ENCODE peak calls at places on chromosome 20, in six cellular contexts. T, K, H, Q, C and M are unnamed samples.

GRCh38 chr20:41276317-41276751 is 41.2 kb downstream of the ZHX3 start:
- DNase-seq in T (peak), K (no peak), H (no peak), Q (no peak), C (no peak), M (no peak)

GRCh38 chr20:24751551-24751950 is 197.5 kb upstream of the CST7 start:
- DNase-seq in T (no peak), K (no peak), H (no peak), Q (no peak), C (no peak), M (no peak)

GRCh38 chr20:38604873-38605303 is 3.3 kb downstream of the ARHGAP40 start:
- DNase-seq in T (peak), K (no peak), H (no peak), Q (no peak), C (no peak), M (no peak)

GRCh38 chr20:39676857-39677351 is 714.8 kb downstream of the DHX35 start:
- DNase-seq in T (peak), K (no peak), H (no peak), Q (no peak), C (no peak), M (no peak)

GRCh38 chr20:19047040-19047950 is 165.1 kb upstream of the SLC24A3 start:
- DNase-seq in T (no peak), K (no peak), H (no peak), Q (no peak), C (no peak), M (no peak)

GRCh38 chr20:19026121-19026878 is 186.1 kb upstream of the SLC24A3 start:
- DNase-seq in T (no peak), K (no peak), H (no peak), Q (no peak), C (no peak), M (no peak)

GRCh38 chr20:33038243-33038642 is 6.8 kb downstream of the BPIFB6 start:
- DNase-seq in T (no peak), K (no peak), H (no peak), Q (no peak), C (no peak), M (no peak)

GRCh38 chr20:18360601-18361000 is 72.3 kb downstream of the ZNF133 start:
- DNase-seq in T (no peak), K (no peak), H (no peak), Q (no peak), C (no peak), M (no peak)

GRCh38 chr20:24698706-24699206 is 229.3 kb downstream of the SYNDIG1 start:
- DNase-seq in T (no peak), K (no peak), H (no peak), Q (peak), C (no peak), M (no peak)

GRCh38 chr20:48629960-48630315 is 197.9 kb downstream of the PREX1 start:
- DNase-seq in T (no peak), K (no peak), H (no peak), Q (no peak), C (no peak), M (no peak)

GRCh38 chr20:40442181-40442963 is 246.7 kb downstream of the MAFB start:
- DNase-seq in T (peak), K (no peak), H (no peak), Q (no peak), C (no peak), M (no peak)

GRCh38 chr20:47319517-47320252 is 36.8 kb downstream of the ZMYND8 start:
- DNase-seq in T (peak), K (no peak), H (no peak), Q (peak), C (no peak), M (no peak)

GRCh38 chr20:2692886-2693285 is 306 bp downstream of the EBF4 start:
- DNase-seq in T (no peak), K (peak), H (no peak), Q (no peak), C (no peak), M (no peak)

GRCh38 chr20:8932192-8933150 is 136.4 kb upstream of the PLCB4 start:
- DNase-seq in T (no peak), K (no peak), H (no peak), Q (no peak), C (no peak), M (no peak)

GRCh38 chr20:33693741-33694645 is 7.8 kb upstream of the E2F1 start:
- DNase-seq in T (peak), K (no peak), H (peak), Q (no peak), C (no peak), M (no peak)

GRCh38 chr20:44817143-44817910 is 7.0 kb upstream of the RIMS4 start:
- DNase-seq in T (no peak), K (no peak), H (no peak), Q (no peak), C (no peak), M (no peak)

GRCh38 chr20:62875419-62876355 is 14.1 kb upstream of the TCFL5 start:
- DNase-seq in T (peak), K (no peak), H (peak), Q (peak), C (no peak), M (peak)

GRCh38 chr20:21090738-21091120 is 15.4 kb downstream of the LINC00237 start:
- DNase-seq in T (no peak), K (no peak), H (no peak), Q (no peak), C (no peak), M (no peak)

GRCh38 chr20:49775229-49775693 is 37.4 kb upstream of the SLC9A8 start:
- DNase-seq in T (peak), K (no peak), H (no peak), Q (no peak), C (no peak), M (peak)

GRCh38 chr20:10667077-10667401 is 6.8 kb downstream of the JAG1 start:
- DNase-seq in T (no peak), K (no peak), H (no peak), Q (no peak), C (no peak), M (no peak)

GRCh38 chr20:2093883-2094282 is 7.7 kb upstream of the STK35 start:
- DNase-seq in T (no peak), K (no peak), H (no peak), Q (no peak), C (no peak), M (no peak)

GRCh38 chr20:44810391-44811149 is at the start of gene RIMS4:
- DNase-seq in T (no peak), K (no peak), H (peak), Q (peak), C (no peak), M (no peak)

GRCh38 chr20:4297141-4297826 is 281.9 kb upstream of the RNF24 start:
- DNase-seq in T (no peak), K (no peak), H (no peak), Q (no peak), C (peak), M (no peak)